ENCODE peak calls at places on chromosomes 12 and 14, in four cellular contexts. One of them, this sample, is unnamed. For H3K4me1, the result is how much of the 10 kb centered on the place peaks cover.

GRCh38 chr12:92244036-92244435 is 98.4 kb upstream of the BTG1 start:
- DNase-seq in stomach: no peak
- DNase-seq in A549: no peak
- DNase-seq in IMR-90: peak
- DNase-seq in this sample: peak

GRCh38 chr14:70821916-70822705 is 12.8 kb upstream of the MAP3K9 start:
- DNase-seq in stomach: peak
- DNase-seq in A549: peak
- DNase-seq in IMR-90: peak
- DNase-seq in this sample: peak

GRCh38 chr14:53183611-53184010 is 30.5 kb upstream of the DDHD1 start:
- DNase-seq in stomach: no peak
- DNase-seq in A549: no peak
- DNase-seq in IMR-90: no peak
- DNase-seq in this sample: no peak

GRCh38 chr12:95859947-95860850 is 1.4 kb downstream of the SNRPF start:
- DNase-seq in stomach: no peak
- DNase-seq in A549: no peak
- DNase-seq in IMR-90: no peak
- DNase-seq in this sample: no peak

GRCh38 chr12:29039013-29039412 is 110.1 kb upstream of the FAR2 start:
- DNase-seq in stomach: no peak
- DNase-seq in A549: no peak
- DNase-seq in IMR-90: peak
- DNase-seq in this sample: no peak

GRCh38 chr12:93025145-93026103 is 96.3 kb upstream of the EEA1 start:
- DNase-seq in stomach: no peak
- DNase-seq in A549: peak
- DNase-seq in IMR-90: peak
- DNase-seq in this sample: no peak

GRCh38 chr14:23185046-23185445 is 1.6 kb upstream of the SLC7A8 start:
- DNase-seq in stomach: no peak
- DNase-seq in A549: no peak
- DNase-seq in IMR-90: peak
- DNase-seq in this sample: no peak

GRCh38 chr14:68981124-68981523 is 2.0 kb upstream of the ACTN1 start:
- DNase-seq in stomach: no peak
- DNase-seq in A549: no peak
- DNase-seq in IMR-90: no peak
- DNase-seq in this sample: no peak

GRCh38 chr12:15928345-15928744 is 17.2 kb downstream of the DERA start:
- DNase-seq in stomach: no peak
- DNase-seq in A549: no peak
- DNase-seq in IMR-90: peak
- DNase-seq in this sample: no peak

GRCh38 chr12:49503674-49504180 is 35.1 kb upstream of the KCNH3 start:
- DNase-seq in stomach: peak
- DNase-seq in A549: peak
- DNase-seq in IMR-90: peak
- DNase-seq in this sample: no peak

GRCh38 chr14:34711808-34712712 is 2.3 kb downstream of the CFL2 start:
- DNase-seq in stomach: no peak
- DNase-seq in A549: no peak
- DNase-seq in IMR-90: no peak
- DNase-seq in this sample: no peak

GRCh38 chr12:62657363-62657632 is 190.7 kb downstream of the MON2 start:
- DNase-seq in stomach: no peak
- DNase-seq in A549: no peak
- DNase-seq in IMR-90: no peak
- DNase-seq in this sample: no peak

GRCh38 chr14:71228711-71229110 is 321.5 kb downstream of the PCNX1 start:
- DNase-seq in stomach: no peak
- DNase-seq in A549: no peak
- DNase-seq in IMR-90: no peak
- DNase-seq in this sample: no peak

GRCh38 chr12:5305861-5306545 is 125.9 kb upstream of the NTF3 start:
- DNase-seq in stomach: no peak
- DNase-seq in A549: no peak
- DNase-seq in IMR-90: no peak
- DNase-seq in this sample: no peak

GRCh38 chr12:24913130-24913529 is 35.8 kb downstream of the BCAT1 start:
- DNase-seq in stomach: no peak
- DNase-seq in A549: no peak
- DNase-seq in IMR-90: no peak
- DNase-seq in this sample: no peak

GRCh38 chr14:95469134-95469481 is 47.3 kb downstream of the SYNE3 start:
- DNase-seq in stomach: no peak
- DNase-seq in A549: no peak
- DNase-seq in IMR-90: no peak
- DNase-seq in this sample: no peak

GRCh38 chr14:91418387-91419043 is 895 bp upstream of the CCDC88C start:
- DNase-seq in stomach: peak
- DNase-seq in A549: peak
- DNase-seq in IMR-90: peak
- DNase-seq in this sample: peak

GRCh38 chr12:80272516-80272915 is 171.5 kb upstream of the PTPRQ start:
- DNase-seq in stomach: no peak
- DNase-seq in A549: no peak
- DNase-seq in IMR-90: no peak
- DNase-seq in this sample: no peak

GRCh38 chr12:49703647-49704137 is 3.5 kb downstream of the FMNL3 start:
- DNase-seq in stomach: no peak
- DNase-seq in A549: no peak
- DNase-seq in IMR-90: peak
- DNase-seq in this sample: no peak

GRCh38 chr12:116880817-116881324 is 370 bp downstream of the HRK start:
- DNase-seq in stomach: peak
- DNase-seq in A549: peak
- DNase-seq in IMR-90: peak
- DNase-seq in this sample: no peak

GRCh38 chr12:127149226-127149964 is 1117.6 kb upstream of the TMEM132C start:
- DNase-seq in stomach: no peak
- DNase-seq in A549: no peak
- DNase-seq in IMR-90: peak
- DNase-seq in this sample: no peak

GRCh38 chr12:88558341-88558867 is 21.9 kb downstream of the KITLG start:
- DNase-seq in stomach: no peak
- DNase-seq in A549: no peak
- DNase-seq in IMR-90: no peak
- DNase-seq in this sample: no peak

GRCh38 chr12:57063991-57064725 is 14.2 kb upstream of the MYO1A start:
- DNase-seq in stomach: no peak
- DNase-seq in A549: no peak
- DNase-seq in IMR-90: peak
- DNase-seq in this sample: no peak

GRCh38 chr14:30291216-30291615 is 267.7 kb upstream of the G2E3 start:
- DNase-seq in stomach: no peak
- DNase-seq in A549: no peak
- DNase-seq in IMR-90: peak
- DNase-seq in this sample: no peak

GRCh38 chr12:131724534-131724933 is 13.6 kb downstream of the SFSWAP start:
- DNase-seq in stomach: no peak
- DNase-seq in A549: no peak
- DNase-seq in IMR-90: peak
- DNase-seq in this sample: no peak

GRCh38 chr12:48969847-48970701 is 1.5 kb downstream of the WNT10B start:
- DNase-seq in stomach: no peak
- DNase-seq in A549: no peak
- DNase-seq in IMR-90: no peak
- DNase-seq in this sample: no peak

GRCh38 chr12:93741741-93742085 is 64.5 kb downstream of the CRADD start:
- DNase-seq in stomach: no peak
- DNase-seq in A549: peak
- DNase-seq in IMR-90: no peak
- DNase-seq in this sample: no peak

GRCh38 chr12:108483213-108483920 is 31.7 kb upstream of the FICD start:
- DNase-seq in stomach: no peak
- DNase-seq in A549: no peak
- DNase-seq in IMR-90: no peak
- DNase-seq in this sample: no peak

GRCh38 chr14:63249112-63249511 is 44.9 kb downstream of the RHOJ start:
- DNase-seq in stomach: no peak
- DNase-seq in A549: no peak
- DNase-seq in IMR-90: peak
- DNase-seq in this sample: no peak

GRCh38 chr14:20492486-20492885 is 12.9 kb upstream of the RNASE10 start:
- DNase-seq in stomach: no peak
- DNase-seq in A549: no peak
- DNase-seq in IMR-90: peak
- DNase-seq in this sample: no peak

GRCh38 chr14:102205560-102205959 is 65.9 kb downstream of the WDR20 start:
- DNase-seq in stomach: no peak
- DNase-seq in A549: no peak
- DNase-seq in IMR-90: no peak
- DNase-seq in this sample: no peak

GRCh38 chr14:102208741-102209140 is 69.0 kb downstream of the WDR20 start:
- DNase-seq in stomach: no peak
- DNase-seq in A549: no peak
- DNase-seq in IMR-90: no peak
- DNase-seq in this sample: no peak

GRCh38 chr14:102207831-102208365 is 68.2 kb downstream of the WDR20 start:
- DNase-seq in stomach: no peak
- DNase-seq in A549: no peak
- DNase-seq in IMR-90: no peak
- DNase-seq in this sample: no peak

GRCh38 chr14:102209224-102209966 is 69.7 kb downstream of the WDR20 start:
- DNase-seq in stomach: no peak
- DNase-seq in A549: peak
- DNase-seq in IMR-90: peak
- DNase-seq in this sample: peak

GRCh38 chr14:102206901-102207300 is 67.2 kb downstream of the WDR20 start:
- DNase-seq in stomach: peak
- DNase-seq in A549: no peak
- DNase-seq in IMR-90: no peak
- DNase-seq in this sample: no peak
- TF ChIP-seq CTCF in stomach: no peak
- TF ChIP-seq CTCF in A549: no peak
- TF ChIP-seq CTCF in IMR-90: no peak
- TF ChIP-seq CTCF in this sample: no peak

DNA sequence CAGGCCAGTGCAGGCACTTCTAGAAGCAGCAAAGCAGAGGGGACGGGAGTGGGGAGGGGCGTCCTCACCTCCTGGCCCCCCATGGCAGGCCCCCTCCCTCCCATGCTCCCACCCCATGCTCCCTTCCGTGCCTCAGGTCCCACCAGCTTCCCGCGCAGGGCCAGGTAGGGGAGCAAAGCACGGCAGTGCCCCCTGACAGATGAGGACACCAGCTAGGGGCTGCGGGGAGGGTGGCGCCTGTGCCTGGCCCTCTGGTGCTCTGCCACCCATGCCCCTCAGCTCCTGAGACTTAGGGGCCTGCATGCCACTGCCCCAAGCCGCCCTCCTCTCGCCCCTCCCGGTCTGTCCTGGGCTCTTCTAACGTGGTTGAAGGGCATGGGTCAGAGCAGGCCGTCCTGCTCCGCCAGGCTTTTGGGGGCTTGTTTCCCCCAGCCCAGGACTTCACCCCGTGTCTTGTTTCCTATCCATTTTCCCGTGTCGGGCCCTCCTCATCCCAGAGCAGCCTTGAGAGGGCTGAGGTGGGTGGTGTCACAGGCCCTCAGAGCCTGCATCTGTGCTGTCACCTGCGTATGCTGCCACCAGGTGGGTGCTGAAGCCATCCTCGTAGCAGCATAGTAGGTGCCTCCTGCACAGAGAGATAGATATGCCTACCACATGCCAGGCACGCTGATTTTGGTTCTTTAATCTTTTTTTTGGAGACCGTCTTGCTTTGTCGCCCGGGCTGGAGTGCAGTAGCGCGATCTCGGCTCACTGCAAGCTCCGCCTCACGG is 10.2 kb downstream of the TRMT61A start:
- DNase-seq in stomach: no peak
- DNase-seq in A549: no peak
- DNase-seq in IMR-90: no peak
- DNase-seq in this sample: no peak
- TF ChIP-seq POLR2A in stomach: no peak
- TF ChIP-seq POLR2A in A549: no peak
- TF ChIP-seq POLR2A in IMR-90: no peak
- TF ChIP-seq POLR2A in this sample: no peak

GRCh38 chr14:105398726-105399440 is 545 bp downstream of the TEX22 start:
- DNase-seq in stomach: no peak
- DNase-seq in A549: no peak
- DNase-seq in IMR-90: peak
- DNase-seq in this sample: no peak
- H3K4me1 ChIP-seq in stomach: under half
- H3K4me1 ChIP-seq in A549: under half
- H3K4me1 ChIP-seq in IMR-90: under half
- H3K4me1 ChIP-seq in this sample: under half

GRCh38 chr12:46970636-46971035 is 108.8 kb upstream of the PCED1B start:
- DNase-seq in stomach: no peak
- DNase-seq in A549: no peak
- DNase-seq in IMR-90: no peak
- DNase-seq in this sample: no peak
- TF ChIP-seq CTCF in stomach: no peak
- TF ChIP-seq CTCF in A549: no peak
- TF ChIP-seq CTCF in IMR-90: no peak
- TF ChIP-seq CTCF in this sample: no peak

This sample was measured in gastrocnemius medialis.